ENCODE peak calls at places on chromosomes 11 and 22, in eight cellular contexts. P is spleen, M is heart left ventricle, N is upper lobe of left lung, Q is Caco-2, T is IMR-90, B is NT2/D1, K is hepatocyte. D is an unnamed sample. For H3K27me3 and H3K4me1, the result is how much of the 10 kb centered on the place peaks cover.

GRCh38 chr22:32024791-32025190 is 18.3 kb upstream of the SLC5A1 start:
- DNase-seq in P (no peak), T (peak), K (peak), M (no peak), Q (no peak), N (no peak), B (no peak), D (no peak)

GRCh38 chr11:9203715-9204311 is 61.3 kb downstream of the DENND5A start:
- DNase-seq in T (no peak), M (no peak), N (no peak), B (no peak), Q (peak), P (no peak), K (no peak), D (no peak)

GRCh38 chr11:64638017-64638664 is 47.1 kb downstream of the SLC22A12 start:
- DNase-seq in M (no peak), P (no peak), K (peak), Q (no peak), B (no peak), T (no peak), N (no peak), D (no peak)

GRCh38 chr11:79694368-79694767 is 253.5 kb upstream of the TENM4 start:
- DNase-seq in N (no peak), K (no peak), P (no peak), T (no peak), Q (no peak), B (no peak), M (no peak), D (no peak)

GRCh38 chr22:48366056-48366455 is 1461.6 kb downstream of the BRD1 start:
- DNase-seq in K (no peak), P (no peak), Q (no peak), M (no peak), B (no peak), N (no peak), T (no peak), D (no peak)

GRCh38 chr11:44985721-44986120 is 35.0 kb upstream of the TP53I11 start:
- DNase-seq in P (peak), M (no peak), B (no peak), Q (no peak), N (no peak), T (no peak), K (no peak), D (no peak)

GRCh38 chr11:131904756-131905155 is 534.3 kb downstream of the NTM start:
- DNase-seq in Q (no peak), B (peak), P (no peak), K (no peak), N (no peak), M (no peak), T (no peak), D (no peak)

GRCh38 chr11:107196732-107197131 is 178.5 kb upstream of the GUCY1A2 start:
- DNase-seq in T (no peak), P (no peak), K (peak), Q (peak), M (no peak), B (no peak), N (no peak), D (no peak)

GRCh38 chr22:40434101-40434500 is 63.7 kb downstream of the SGSM3 start:
- DNase-seq in Q (no peak), N (no peak), K (no peak), P (no peak), T (peak), M (no peak), B (no peak), D (no peak)

GRCh38 chr11:2807276-2807681 is 78.3 kb downstream of the CDKN1C start:
- DNase-seq in P (peak), M (peak), T (no peak), N (peak), K (peak), B (no peak), Q (no peak), D (peak)

GRCh38 chr22:22669093-22669492 is 24.7 kb downstream of the GGTLC2 start:
- DNase-seq in M (no peak), P (no peak), N (no peak), B (no peak), K (no peak), Q (no peak), T (no peak), D (no peak)

GRCh38 chr11:23138761-23139160 is 278.5 kb upstream of the CCDC179 start:
- DNase-seq in T (no peak), M (no peak), N (no peak), Q (no peak), K (no peak), P (no peak), B (no peak), D (no peak)

GRCh38 chr22:36386351-36386899 is 1.3 kb downstream of the MYH9 start:
- DNase-seq in B (no peak), T (no peak), Q (no peak), K (peak), N (peak), P (peak), M (no peak), D (no peak)

GRCh38 chr11:12094872-12095800 is 15.3 kb upstream of the MICAL2 start:
- DNase-seq in T (no peak), B (no peak), P (no peak), N (peak), Q (no peak), M (no peak), K (no peak), D (no peak)

GRCh38 chr22:31650391-31650790 is 11.6 kb downstream of the PISD start:
- DNase-seq in Q (peak), M (no peak), B (no peak), T (peak), K (no peak), N (peak), P (no peak), D (no peak)

GRCh38 chr11:409600-410471 is 5.0 kb downstream of the SIGIRR start:
- DNase-seq in Q (peak), K (no peak), T (no peak), M (no peak), P (no peak), N (no peak), B (no peak), D (no peak)

GRCh38 chr11:79417069-79417920 is 23.5 kb downstream of the TENM4 start:
- DNase-seq in T (peak), B (no peak), N (no peak), K (no peak), P (no peak), Q (no peak), M (no peak), D (no peak)

GRCh38 chr11:93652161-93652597 is 9.3 kb upstream of the CEP295 start:
- DNase-seq in Q (peak), M (peak), B (peak), P (no peak), N (no peak), T (peak), K (peak), D (no peak)

GRCh38 chr11:46582588-46582987 is 11.2 kb downstream of the AMBRA1 start:
- DNase-seq in B (no peak), Q (no peak), T (no peak), M (no peak), K (no peak), N (no peak), P (no peak), D (no peak)

GRCh38 chr11:111231836-111232235 is 13.7 kb upstream of the POU2AF2 start:
- DNase-seq in K (no peak), Q (no peak), M (no peak), N (peak), P (no peak), B (no peak), T (peak), D (no peak)

GRCh38 chr11:119741369-119742262 is 12.6 kb upstream of the NECTIN1 start:
- DNase-seq in Q (peak), K (peak), P (peak), T (no peak), B (no peak), M (peak), N (peak), D (no peak)

GRCh38 chr11:1656670-1657069 is 27.1 kb downstream of the KRTAP5-5 start:
- DNase-seq in Q (no peak), B (no peak), K (no peak), N (no peak), P (peak), T (no peak), M (no peak), D (no peak)

GRCh38 chr11:1656061-1656441 is 26.5 kb downstream of the KRTAP5-5 start:
- DNase-seq in K (no peak), M (no peak), N (no peak), B (no peak), Q (no peak), P (peak), T (no peak), D (peak)

GRCh38 chr11:1660025-1660867 is 30.7 kb downstream of the KRTAP5-5 start:
- DNase-seq in B (no peak), P (no peak), K (peak), M (no peak), N (peak), Q (no peak), T (no peak), D (peak)

GRCh38 chr11:1655168-1656060 is 25.8 kb downstream of the KRTAP5-5 start:
- DNase-seq in T (no peak), P (peak), B (no peak), M (no peak), N (no peak), K (peak), Q (no peak), D (no peak)

DNA sequence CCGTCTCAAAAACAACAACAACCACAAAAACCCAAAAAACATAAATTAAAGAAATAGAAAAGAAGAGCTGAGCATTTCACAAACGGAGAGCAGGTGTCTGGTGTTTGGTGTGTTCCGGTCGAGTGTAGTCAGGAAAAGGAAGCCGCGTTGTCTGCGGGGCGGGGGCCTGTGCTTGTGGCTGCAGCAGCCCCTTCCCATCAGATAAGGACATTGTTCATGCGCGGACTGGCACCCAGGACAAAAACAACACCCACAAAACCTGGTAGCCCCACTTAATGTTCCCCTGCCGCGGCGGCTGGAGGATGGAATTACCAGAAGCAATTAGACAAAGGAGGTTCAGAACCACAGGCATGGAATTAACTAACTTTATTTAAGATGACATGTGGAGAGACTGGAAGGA is 29.9 kb downstream of the KRTAP5-5 start:
- DNase-seq in P (no peak), T (no peak), B (no peak), Q (no peak), N (peak), M (no peak), K (no peak), D (no peak)
- H3K27me3 ChIP-seq in P (under half), T (under half), B (under half), Q (under half), N (under half), M (under half), K (under half), D (under half)

GRCh38 chr11:65641233-65642013 is 3.5 kb downstream of the SIPA1 start:
- DNase-seq in K (no peak), N (no peak), Q (no peak), B (no peak), M (no peak), T (no peak), P (peak), D (no peak)
- H3K4me3 ChIP-seq in K (no peak), N (peak), Q (no peak), B (no peak), M (no peak), T (no peak), P (peak), D (peak)

DNA sequence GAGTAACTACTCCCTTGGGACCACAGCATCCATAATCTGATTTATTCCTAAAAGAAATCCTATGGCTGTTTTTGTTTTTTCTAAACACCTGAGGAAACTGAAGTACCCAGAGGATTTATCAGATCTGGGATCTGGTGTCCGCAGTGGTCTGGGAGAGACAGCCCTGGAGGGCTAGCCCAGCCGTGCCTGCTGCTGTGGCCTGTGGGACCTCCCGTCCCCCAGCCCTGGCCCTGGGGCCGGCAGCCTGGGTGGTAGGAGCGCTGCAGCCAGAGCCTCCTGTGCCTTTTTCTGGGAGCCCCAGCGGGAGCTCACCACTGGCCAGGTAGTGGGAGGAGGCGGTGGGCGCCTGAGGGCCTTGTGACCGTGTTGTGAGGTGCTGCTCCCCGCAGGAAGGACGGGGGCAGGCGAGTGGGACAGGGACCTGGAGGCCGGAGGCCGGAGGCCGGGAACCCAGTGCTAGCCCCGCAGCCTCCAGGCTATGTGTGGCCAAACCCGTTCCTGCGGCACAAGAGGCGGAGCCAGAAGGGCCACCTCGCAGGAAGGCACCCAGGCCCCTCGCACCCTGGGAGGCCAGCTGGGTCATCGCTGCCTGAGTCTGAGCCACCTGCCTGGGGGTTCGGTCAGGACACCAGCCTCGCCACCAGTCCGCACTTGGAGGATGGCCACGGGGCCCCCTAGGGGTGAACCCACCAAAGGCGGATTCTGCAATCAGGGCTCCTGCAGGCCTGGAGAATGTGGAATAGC is 18.2 kb upstream of the C11orf96 start:
- DNase-seq in N (no peak), T (no peak), M (no peak), Q (no peak), K (no peak), P (no peak), B (no peak), D (peak)
- H3K4me1 ChIP-seq in N (under half), T (under half), M (under half), Q (under half), K (under half), P (half or more), B (half or more), D (under half)

DNA sequence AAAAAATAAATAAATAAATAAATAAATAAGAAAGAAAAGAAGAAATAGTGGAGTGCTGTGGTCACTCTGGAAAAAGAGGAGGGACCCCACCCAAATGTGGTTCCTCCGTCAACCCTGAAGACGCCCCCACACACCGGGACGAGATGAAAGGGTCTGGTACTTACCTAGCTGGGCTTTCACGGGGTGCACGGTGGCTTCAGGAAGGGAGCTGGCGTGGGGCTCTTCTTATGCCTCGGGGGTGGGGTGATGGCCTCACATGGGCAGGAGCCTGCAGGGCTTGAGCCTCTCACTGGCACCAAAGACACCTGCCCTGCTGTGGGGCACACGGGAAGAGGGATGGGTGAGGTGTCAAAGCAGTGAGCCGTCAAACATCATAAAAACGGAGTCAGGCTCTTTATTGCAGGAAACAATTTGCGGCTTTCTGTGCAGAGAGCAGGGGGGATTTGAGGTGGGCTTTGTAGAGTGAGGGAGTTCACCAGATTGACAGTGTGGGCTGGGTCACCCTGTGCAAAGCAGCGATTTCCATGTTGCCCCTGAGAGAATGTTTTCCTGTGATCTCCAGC is 28.0 kb upstream of the KRTAP5-6 start:
- DNase-seq in P (no peak), Q (no peak), T (no peak), B (no peak), N (no peak), M (no peak), K (no peak), D (no peak)
- H3K27me3 ChIP-seq in P (under half), Q (under half), T (under half), B (under half), N (under half), M (under half), K (under half), D (under half)

GRCh38 chr11:72629266-72629665 is 45.0 kb downstream of the PDE2A start:
- DNase-seq in B (no peak), K (no peak), P (no peak), N (no peak), M (peak), T (no peak), Q (no peak), D (no peak)

GRCh38 chr11:72627594-72628281 is 46.5 kb downstream of the PDE2A start:
- DNase-seq in M (no peak), K (no peak), Q (no peak), P (no peak), B (no peak), T (no peak), N (no peak), D (no peak)

GRCh38 chr11:72624496-72625201 is 49.6 kb downstream of the PDE2A start:
- DNase-seq in M (peak), K (no peak), P (peak), N (peak), B (no peak), T (no peak), Q (no peak), D (peak)

GRCh38 chr11:72625746-72626636 is 48.2 kb downstream of the PDE2A start:
- DNase-seq in P (peak), B (no peak), Q (peak), M (peak), N (peak), T (peak), K (peak), D (no peak)

GRCh38 chr11:72626637-72626936 is 47.6 kb downstream of the PDE2A start:
- DNase-seq in Q (no peak), K (no peak), B (no peak), M (no peak), P (no peak), N (no peak), T (no peak), D (no peak)
- H3K4me3 ChIP-seq in Q (no peak), K (no peak), B (no peak), M (no peak), P (no peak), N (no peak), T (no peak), D (no peak)

GRCh38 chr22:26585104-26585790 is 4.7 kb downstream of the TPST2 start:
- DNase-seq in B (no peak), Q (no peak), K (peak), N (peak), P (peak), M (peak), T (peak), D (no peak)
- H3K4me1 ChIP-seq in B (under half), Q (under half), K (under half), N (under half), P (half or more), M (under half), T (under half), D (under half)

GRCh38 chr11:20609727-20610707 is 10.6 kb downstream of the SLC6A5 start:
- DNase-seq in T (peak), K (peak), M (peak), N (peak), Q (peak), P (peak), B (peak), D (peak)
- H3K27me3 ChIP-seq in T (under half), K (under half), M (under half), N (under half), Q (under half), P (under half), B (under half), D (under half)

GRCh38 chr11:33801821-33802413 is 27.6 kb upstream of the FBXO3 start:
- DNase-seq in Q (peak), B (no peak), K (no peak), M (no peak), P (no peak), N (no peak), T (no peak), D (no peak)
- H3K4me3 ChIP-seq in Q (peak), B (peak), K (no peak), M (no peak), P (no peak), N (no peak), T (peak), D (peak)

DNA sequence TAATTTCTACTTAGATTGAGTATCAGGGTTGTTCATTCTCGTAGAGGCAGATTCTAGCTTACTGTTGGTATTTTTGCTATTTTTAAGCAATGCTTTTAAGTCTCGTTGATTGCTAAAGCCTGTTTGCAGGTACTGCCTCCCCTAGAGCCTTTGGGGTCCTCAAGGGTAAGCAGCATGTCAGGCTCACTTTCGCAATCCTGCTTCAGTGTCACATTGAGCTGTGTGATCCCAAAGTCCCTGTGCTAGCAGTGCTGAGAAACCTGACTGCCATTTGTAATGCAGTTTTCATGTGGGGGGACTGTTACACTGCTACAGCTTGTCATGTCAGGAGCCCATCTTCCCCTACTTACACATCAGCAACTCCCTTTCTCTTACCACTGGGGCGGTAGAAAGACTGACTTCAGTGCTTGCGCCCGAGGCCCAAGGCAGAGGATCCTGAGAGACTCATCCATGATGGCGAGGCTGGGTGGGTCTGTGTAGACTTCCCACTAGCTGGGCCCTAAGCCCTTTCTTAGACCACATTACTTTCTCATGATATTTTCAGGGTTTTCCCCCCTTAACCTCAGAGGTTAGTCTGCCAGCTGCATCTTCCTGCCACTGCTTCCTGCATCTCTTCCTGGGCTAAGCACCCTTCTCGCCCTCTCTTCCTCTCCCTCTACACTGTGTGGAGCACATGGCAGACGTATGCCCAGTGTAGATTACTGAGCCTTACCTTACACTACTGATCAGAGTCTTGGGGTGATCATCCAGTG is 40.8 kb upstream of the ST14 start:
- DNase-seq in T (no peak), K (no peak), Q (no peak), P (no peak), B (no peak), N (no peak), M (no peak), D (no peak)
- H3K4me1 ChIP-seq in T (under half), K (under half), Q (under half), P (half or more), B (under half), N (under half), M (under half), D (under half)

D was measured in ascending aorta.